ENCODE peak calls at places on chromosomes 11 and 22, in five cellular contexts. One of them, this sample, is unnamed.
A peak's percentile ranks its signal among the peaks of the same experiment; 100 is the strongest.

GRCh38 chr22:17774206-17774927 is at the start of gene BID:
- DNase-seq in left lung: peak; percentile 69
- DNase-seq in CD8-positive, alpha-beta T cell: peak; percentile 46
- DNase-seq in fibroblast of lung: no peak
- DNase-seq in mesenchymal stem cell: peak; percentile 29
- DNase-seq in this sample: peak; percentile 84

GRCh38 chr22:21447694-21448402 is 19.3 kb upstream of the TMEM191C start:
- DNase-seq in left lung: no peak
- DNase-seq in CD8-positive, alpha-beta T cell: no peak
- DNase-seq in fibroblast of lung: no peak
- DNase-seq in mesenchymal stem cell: no peak
- DNase-seq in this sample: peak; percentile 38

GRCh38 chr22:40226620-40227019 is 48.9 kb downstream of the TNRC6B start:
- DNase-seq in left lung: no peak
- DNase-seq in CD8-positive, alpha-beta T cell: no peak
- DNase-seq in fibroblast of lung: no peak
- DNase-seq in mesenchymal stem cell: no peak
- DNase-seq in this sample: no peak

GRCh38 chr11:74232316-74232950 is 61.3 kb downstream of the PPME1 start:
- DNase-seq in left lung: no peak
- DNase-seq in CD8-positive, alpha-beta T cell: peak; percentile 12
- DNase-seq in fibroblast of lung: no peak
- DNase-seq in mesenchymal stem cell: no peak
- DNase-seq in this sample: no peak

GRCh38 chr22:43747877-43748276 is 64.2 kb downstream of the EFCAB6 start:
- DNase-seq in left lung: no peak
- DNase-seq in CD8-positive, alpha-beta T cell: no peak
- DNase-seq in fibroblast of lung: no peak
- DNase-seq in mesenchymal stem cell: no peak
- DNase-seq in this sample: no peak

GRCh38 chr11:126839496-126839895 is 161.1 kb downstream of the KIRREL3 start:
- DNase-seq in left lung: no peak
- DNase-seq in CD8-positive, alpha-beta T cell: no peak
- DNase-seq in fibroblast of lung: no peak
- DNase-seq in mesenchymal stem cell: no peak
- DNase-seq in this sample: no peak

GRCh38 chr11:9264381-9265210 is 554 bp downstream of the DENND5A start:
- DNase-seq in left lung: peak; percentile 83
- DNase-seq in CD8-positive, alpha-beta T cell: no peak
- DNase-seq in fibroblast of lung: peak; percentile 90
- DNase-seq in mesenchymal stem cell: peak; percentile 91
- DNase-seq in this sample: peak; percentile 83

GRCh38 chr11:110858556-110858921 is 146.3 kb upstream of the ARHGAP20 start:
- DNase-seq in left lung: no peak
- DNase-seq in CD8-positive, alpha-beta T cell: no peak
- DNase-seq in fibroblast of lung: peak; percentile 36
- DNase-seq in mesenchymal stem cell: no peak
- DNase-seq in this sample: no peak

GRCh38 chr11:73797457-73797856 is 9.8 kb downstream of the MRPL48 start:
- DNase-seq in left lung: no peak
- DNase-seq in CD8-positive, alpha-beta T cell: no peak
- DNase-seq in fibroblast of lung: no peak
- DNase-seq in mesenchymal stem cell: no peak
- DNase-seq in this sample: no peak

GRCh38 chr11:126307706-126308105 is 3.8 kb downstream of the DCPS start:
- DNase-seq in left lung: no peak
- DNase-seq in CD8-positive, alpha-beta T cell: no peak
- DNase-seq in fibroblast of lung: peak; percentile 66
- DNase-seq in mesenchymal stem cell: peak; percentile 49
- DNase-seq in this sample: no peak

GRCh38 chr11:69321877-69322350 is 28.0 kb downstream of the MYEOV start:
- DNase-seq in left lung: no peak
- DNase-seq in CD8-positive, alpha-beta T cell: no peak
- DNase-seq in fibroblast of lung: peak; percentile 67
- DNase-seq in mesenchymal stem cell: peak; percentile 95
- DNase-seq in this sample: no peak

GRCh38 chr11:69319255-69320106 is 25.5 kb downstream of the MYEOV start:
- DNase-seq in left lung: no peak
- DNase-seq in CD8-positive, alpha-beta T cell: no peak
- DNase-seq in fibroblast of lung: no peak
- DNase-seq in mesenchymal stem cell: no peak
- DNase-seq in this sample: no peak

GRCh38 chr11:69318093-69318420 is 24.1 kb downstream of the MYEOV start:
- DNase-seq in left lung: no peak
- DNase-seq in CD8-positive, alpha-beta T cell: no peak
- DNase-seq in fibroblast of lung: no peak
- DNase-seq in mesenchymal stem cell: no peak
- DNase-seq in this sample: no peak

GRCh38 chr11:69320326-69320725 is 26.4 kb downstream of the MYEOV start:
- DNase-seq in left lung: no peak
- DNase-seq in CD8-positive, alpha-beta T cell: no peak
- DNase-seq in fibroblast of lung: no peak
- DNase-seq in mesenchymal stem cell: no peak
- DNase-seq in this sample: no peak

GRCh38 chr11:69320756-69321741 is 27.1 kb downstream of the MYEOV start:
- DNase-seq in left lung: peak; percentile 13
- DNase-seq in CD8-positive, alpha-beta T cell: no peak
- DNase-seq in fibroblast of lung: no peak
- DNase-seq in mesenchymal stem cell: peak; percentile 57
- DNase-seq in this sample: no peak
- H3K4me1 ChIP-seq in left lung: no peaks in the 10 kb centered on the region
- H3K4me1 ChIP-seq in CD8-positive, alpha-beta T cell: no peaks in the 10 kb centered on the region
- H3K4me1 ChIP-seq in fibroblast of lung: peaks cover 27% of the 10 kb centered on the region
- H3K4me1 ChIP-seq in mesenchymal stem cell: peaks cover 28% of the 10 kb centered on the region
- H3K4me1 ChIP-seq in this sample: no peaks in the 10 kb centered on the region

GRCh38 chr11:97895572-97895971 is 1125.2 kb upstream of the CNTN5 start:
- DNase-seq in left lung: no peak
- DNase-seq in CD8-positive, alpha-beta T cell: no peak
- DNase-seq in fibroblast of lung: no peak
- DNase-seq in mesenchymal stem cell: no peak
- DNase-seq in this sample: no peak

GRCh38 chr11:97890466-97890865 is 1130.3 kb upstream of the CNTN5 start:
- DNase-seq in left lung: no peak
- DNase-seq in CD8-positive, alpha-beta T cell: no peak
- DNase-seq in fibroblast of lung: no peak
- DNase-seq in mesenchymal stem cell: no peak
- DNase-seq in this sample: no peak

GRCh38 chr11:97893612-97894011 is 1127.1 kb upstream of the CNTN5 start:
- DNase-seq in left lung: no peak
- DNase-seq in CD8-positive, alpha-beta T cell: no peak
- DNase-seq in fibroblast of lung: no peak
- DNase-seq in mesenchymal stem cell: no peak
- DNase-seq in this sample: no peak

GRCh38 chr11:97894978-97895377 is 1125.8 kb upstream of the CNTN5 start:
- DNase-seq in left lung: no peak
- DNase-seq in CD8-positive, alpha-beta T cell: no peak
- DNase-seq in fibroblast of lung: no peak
- DNase-seq in mesenchymal stem cell: no peak
- DNase-seq in this sample: no peak
- H3K27ac ChIP-seq in left lung: no peak overlapping the region
- H3K27ac ChIP-seq in CD8-positive, alpha-beta T cell: no peak overlapping the region
- H3K27ac ChIP-seq in fibroblast of lung: no peak overlapping the region
- H3K27ac ChIP-seq in mesenchymal stem cell: no peak overlapping the region
- H3K27ac ChIP-seq in this sample: no peak overlapping the region

DNA sequence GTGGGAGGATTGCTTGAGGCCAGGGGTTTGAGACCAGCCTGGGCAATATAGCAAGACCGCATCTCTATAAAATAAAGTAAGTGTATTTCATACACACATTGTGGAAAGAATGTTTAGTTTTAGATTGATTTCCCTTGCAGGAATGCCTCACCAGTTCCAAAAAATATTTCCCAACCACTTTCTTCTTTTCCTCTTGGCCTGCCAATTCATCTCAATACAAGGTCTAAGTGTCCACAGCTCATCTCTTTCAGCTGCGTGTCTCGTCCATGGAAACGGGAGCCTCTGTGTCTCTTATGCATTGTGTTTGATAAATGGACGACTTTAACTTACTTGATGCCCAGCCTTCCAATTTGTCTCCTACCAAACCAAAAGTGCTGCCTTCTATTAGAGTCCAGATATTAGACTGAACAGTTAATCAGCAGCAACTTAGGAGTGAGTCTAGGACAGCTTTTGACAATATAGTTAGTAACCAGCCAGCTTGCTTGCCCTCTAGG is 27.2 kb downstream of the FBXO7 start:
- DNase-seq in left lung: no peak
- DNase-seq in CD8-positive, alpha-beta T cell: no peak
- DNase-seq in fibroblast of lung: peak; percentile 7
- DNase-seq in mesenchymal stem cell: no peak
- DNase-seq in this sample: no peak
- H3K36me3 ChIP-seq in left lung: no peaks in the 10 kb centered on the region
- H3K36me3 ChIP-seq in CD8-positive, alpha-beta T cell: peaks cover 22% of the 10 kb centered on the region
- H3K36me3 ChIP-seq in fibroblast of lung: peaks cover 3% of the 10 kb centered on the region
- H3K36me3 ChIP-seq in mesenchymal stem cell: peaks cover 5% of the 10 kb centered on the region
- H3K36me3 ChIP-seq in this sample: peaks cover 32% of the 10 kb centered on the region

DNA sequence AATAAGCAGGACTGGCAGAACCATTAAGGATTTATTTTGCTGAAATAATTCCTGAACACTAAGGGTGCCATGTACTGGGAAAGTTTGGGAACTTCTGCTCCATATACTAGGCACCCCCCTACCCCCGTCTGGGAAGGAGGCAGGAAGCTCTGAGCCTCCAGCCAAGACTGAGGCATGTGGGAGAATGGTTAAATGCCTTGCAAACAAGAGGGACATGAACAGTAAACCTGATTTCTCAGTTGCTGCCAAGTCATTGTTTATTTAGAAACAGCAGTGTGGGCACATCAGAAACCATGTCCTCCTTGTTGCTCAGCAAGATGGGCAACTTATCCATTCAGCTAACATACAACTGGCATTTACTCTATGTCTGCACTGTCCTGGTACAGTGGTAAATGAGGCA is 458.9 kb downstream of the MIAT start:
- DNase-seq in left lung: no peak
- DNase-seq in CD8-positive, alpha-beta T cell: no peak
- DNase-seq in fibroblast of lung: no peak
- DNase-seq in mesenchymal stem cell: no peak
- DNase-seq in this sample: no peak
- H3K4me1 ChIP-seq in left lung: peaks cover 4% of the 10 kb centered on the region
- H3K4me1 ChIP-seq in CD8-positive, alpha-beta T cell: no peaks in the 10 kb centered on the region
- H3K4me1 ChIP-seq in fibroblast of lung: peaks cover 11% of the 10 kb centered on the region
- H3K4me1 ChIP-seq in mesenchymal stem cell: peaks cover 15% of the 10 kb centered on the region
- H3K4me1 ChIP-seq in this sample: peaks cover 4% of the 10 kb centered on the region

DNA sequence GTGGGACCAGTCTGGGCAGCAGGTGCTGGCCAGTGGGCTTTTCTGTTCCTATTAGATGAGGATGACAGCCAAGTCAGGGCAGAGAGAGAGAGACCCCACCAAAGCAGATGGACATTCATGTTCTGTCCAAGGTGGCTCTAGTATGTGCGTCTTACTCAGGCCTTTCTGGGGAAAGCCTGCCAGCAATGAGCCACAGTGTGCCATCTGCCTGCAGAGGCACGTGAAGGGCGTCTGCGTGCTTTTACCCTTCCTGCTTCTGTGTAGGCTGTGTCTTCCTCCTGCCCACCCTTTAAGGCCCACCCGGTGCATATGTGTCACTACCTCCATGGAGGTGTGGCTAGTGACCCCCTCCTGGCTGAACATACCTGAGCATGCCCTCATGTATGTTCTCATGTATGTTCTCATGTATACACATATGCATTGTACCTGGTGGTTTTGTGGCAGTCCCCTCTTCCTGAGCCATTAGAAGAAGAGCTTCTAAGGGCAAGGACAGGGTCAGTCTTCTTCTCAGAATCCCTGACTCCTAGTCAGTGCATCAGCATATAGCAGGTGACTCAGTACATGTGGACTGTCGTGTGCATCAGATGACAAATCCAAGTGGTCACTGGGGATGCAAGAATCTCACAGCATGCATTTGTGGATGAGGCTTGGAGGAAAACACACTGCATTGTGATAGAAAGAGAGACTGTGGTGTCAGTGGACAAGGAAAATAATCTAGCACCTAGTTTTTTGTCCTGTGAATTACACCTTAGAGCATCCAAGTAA is 90.4 kb upstream of the YWHAH start:
- DNase-seq in left lung: no peak
- DNase-seq in CD8-positive, alpha-beta T cell: no peak
- DNase-seq in fibroblast of lung: no peak
- DNase-seq in mesenchymal stem cell: no peak
- DNase-seq in this sample: no peak
- H3K27ac ChIP-seq in left lung: no peak overlapping the region
- H3K27ac ChIP-seq in CD8-positive, alpha-beta T cell: no peak overlapping the region
- H3K27ac ChIP-seq in fibroblast of lung: no peak overlapping the region
- H3K27ac ChIP-seq in mesenchymal stem cell: no peak overlapping the region
- H3K27ac ChIP-seq in this sample: no peak overlapping the region

GRCh38 chr22:31586137-31586920 is 75.7 kb downstream of the PISD start:
- DNase-seq in left lung: no peak
- DNase-seq in CD8-positive, alpha-beta T cell: no peak
- DNase-seq in fibroblast of lung: peak; percentile 75
- DNase-seq in mesenchymal stem cell: peak; percentile 94
- DNase-seq in this sample: no peak
- H3K36me3 ChIP-seq in left lung: no peaks in the 10 kb centered on the region
- H3K36me3 ChIP-seq in CD8-positive, alpha-beta T cell: peaks cover 47% of the 10 kb centered on the region
- H3K36me3 ChIP-seq in fibroblast of lung: no peaks in the 10 kb centered on the region
- H3K36me3 ChIP-seq in mesenchymal stem cell: peaks cover 16% of the 10 kb centered on the region
- H3K36me3 ChIP-seq in this sample: peaks cover 51% of the 10 kb centered on the region

GRCh38 chr11:1825039-1825740 is 9.6 kb upstream of the SYT8 start:
- DNase-seq in left lung: peak; percentile 72
- DNase-seq in CD8-positive, alpha-beta T cell: no peak
- DNase-seq in fibroblast of lung: no peak
- DNase-seq in mesenchymal stem cell: peak; percentile 23
- DNase-seq in this sample: peak; percentile 80
- H3K4me1 ChIP-seq in left lung: peaks cover 23% of the 10 kb centered on the region
- H3K4me1 ChIP-seq in CD8-positive, alpha-beta T cell: no peaks in the 10 kb centered on the region
- H3K4me1 ChIP-seq in fibroblast of lung: peaks cover 8% of the 10 kb centered on the region
- H3K4me1 ChIP-seq in mesenchymal stem cell: peaks cover 57% of the 10 kb centered on the region
- H3K4me1 ChIP-seq in this sample: peaks cover 25% of the 10 kb centered on the region